ENCODE peak calls at places on chromosomes 2 and 18, in eight cellular contexts. E is endothelial cell of umbilical vein, N is cardiac muscle cell, P is pancreas, S is thoracic aorta, C is right atrium auricular region, T is Panc1, R is endodermal cell. B is an unnamed sample. For H3K36me3, the result is how much of the 10 kb centered on the place peaks cover.

GRCh38 chr2:22784586-22784985 is 600.4 kb upstream of the KLHL29 start:
- DNase-seq in E (no peak), N (no peak), P (no peak), S (no peak), C (no peak), T (no peak), R (no peak), B (no peak)

GRCh38 chr2:52386433-52386832 is 1354.5 kb upstream of the NRXN1 start:
- DNase-seq in E (no peak), N (no peak), P (no peak), S (no peak), C (no peak), T (no peak), R (no peak), B (no peak)

GRCh38 chr2:111667542-111668273 is 216.3 kb downstream of the ANAPC1 start:
- DNase-seq in E (peak), N (peak), P (peak), S (no peak), C (peak), T (peak), R (peak), B (peak)

GRCh38 chr18:3664563-3665178 is 214.7 kb downstream of the TGIF1 start:
- DNase-seq in E (no peak), N (peak), P (no peak), S (no peak), C (no peak), T (no peak), R (peak), B (peak)

GRCh38 chr2:109623297-109623696 is 9.1 kb downstream of the SOWAHC start:
- DNase-seq in E (no peak), N (no peak), P (no peak), S (no peak), C (no peak), T (no peak), R (no peak), B (no peak)

GRCh38 chr2:1704606-1705556 is 39.4 kb downstream of the PXDN start:
- DNase-seq in E (no peak), N (peak), P (peak), S (no peak), C (no peak), T (no peak), R (peak), B (peak)

GRCh38 chr2:234512884-234513669 is 16.2 kb upstream of the ARL4C start:
- DNase-seq in E (peak), N (peak), P (no peak), S (no peak), C (no peak), T (no peak), R (no peak), B (no peak)

GRCh38 chr18:13613591-13614317 is 112.6 kb downstream of the FAM210A start:
- DNase-seq in E (no peak), N (no peak), P (no peak), S (no peak), C (peak), T (no peak), R (no peak), B (no peak)

GRCh38 chr18:808502-808901 is 3.5 kb downstream of the YES1 start:
- DNase-seq in E (no peak), N (no peak), P (no peak), S (no peak), C (no peak), T (no peak), R (no peak), B (no peak)

GRCh38 chr2:85326406-85326945 is 1.3 kb downstream of the TGOLN2 start:
- DNase-seq in E (peak), N (peak), P (no peak), S (no peak), C (no peak), T (no peak), R (no peak), B (peak)

GRCh38 chr2:19702267-19702666 is 199.5 kb downstream of the TTC32 start:
- DNase-seq in E (no peak), N (peak), P (no peak), S (no peak), C (no peak), T (no peak), R (no peak), B (no peak)

GRCh38 chr2:61470965-61471904 is at the start of gene USP34:
- DNase-seq in E (peak), N (peak), P (peak), S (peak), C (peak), T (peak), R (peak), B (peak)
- TF ChIP-seq CTCF in E (no peak), N (no peak), P (no peak), S (no peak), C (no peak), T (no peak), R (peak), B (no peak)

GRCh38 chr2:83650156-83650555 is 808.9 kb downstream of the SUCLG1 start:
- DNase-seq in E (no peak), N (no peak), P (no peak), S (no peak), C (no peak), T (no peak), R (no peak), B (no peak)
- H3K36me3 ChIP-seq in E (under half), N (under half), P (under half), S (under half), C (under half), T (under half), R (under half), B (under half)

GRCh38 chr18:76149284-76149683 is 345.8 kb downstream of the ZNF516 start:
- DNase-seq in E (no peak), N (no peak), P (no peak), S (no peak), C (no peak), T (no peak), R (no peak), B (no peak)

GRCh38 chr18:76145968-76146367 is 349.1 kb downstream of the ZNF516 start:
- DNase-seq in E (no peak), N (no peak), P (no peak), S (no peak), C (no peak), T (no peak), R (no peak), B (no peak)

GRCh38 chr18:76144844-76145243 is 350.2 kb downstream of the ZNF516 start:
- DNase-seq in E (no peak), N (no peak), P (no peak), S (no peak), C (no peak), T (no peak), R (no peak), B (no peak)

GRCh38 chr18:76149728-76150127 is 345.3 kb downstream of the ZNF516 start:
- DNase-seq in E (no peak), N (no peak), P (no peak), S (no peak), C (no peak), T (no peak), R (no peak), B (no peak)

GRCh38 chr18:76145506-76145905 is 349.5 kb downstream of the ZNF516 start:
- DNase-seq in E (no peak), N (no peak), P (no peak), S (no peak), C (no peak), T (no peak), R (no peak), B (no peak)
- H3K27ac ChIP-seq in E (no peak), N (no peak), P (no peak), S (no peak), C (no peak), T (no peak), R (no peak), B (no peak)

GRCh38 chr2:188291617-188292445 is at the start of gene GULP1:
- DNase-seq in E (peak), N (peak), P (peak), S (no peak), C (peak), T (no peak), R (peak), B (peak)
- TF ChIP-seq CTCF in E (peak), N (peak), P (no peak), S (peak), C (peak), T (peak), R (peak), B (peak)